ENCODE peak calls at places on chromosomes 1 and 21, in eight cellular contexts. Z, A, C, N, R, T, X and P are unnamed samples.

GRCh38 chr1:2022063-2022770 is 3.1 kb downstream of the GABRD start:
- DNase-seq in Z (no peak), A (no peak), C (no peak), N (no peak), R (no peak), T (no peak), X (no peak), P (no peak)

GRCh38 chr21:37970548-37970947 is 54.3 kb upstream of the KCNJ6 start:
- DNase-seq in Z (no peak), A (no peak), C (no peak), N (no peak), R (no peak), T (no peak), X (no peak), P (no peak)

GRCh38 chr1:40232444-40232843 is 15.3 kb upstream of the TMCO2 start:
- DNase-seq in Z (peak), A (no peak), C (no peak), N (no peak), R (no peak), T (no peak), X (no peak), P (no peak)

GRCh38 chr1:243732627-243733026 is 117.4 kb downstream of the AKT3 start:
- DNase-seq in Z (no peak), A (no peak), C (no peak), N (no peak), R (no peak), T (no peak), X (no peak), P (no peak)

GRCh38 chr1:55141295-55141893 is 73.8 kb downstream of the USP24 start:
- DNase-seq in Z (no peak), A (no peak), C (no peak), N (no peak), R (no peak), T (no peak), X (peak), P (no peak)

GRCh38 chr1:224542783-224543440 is 73.2 kb upstream of the CNIH3 start:
- DNase-seq in Z (no peak), A (no peak), C (peak), N (no peak), R (no peak), T (no peak), X (peak), P (peak)

GRCh38 chr1:107152332-107152731 is 11.5 kb downstream of the NTNG1 start:
- DNase-seq in Z (no peak), A (no peak), C (no peak), N (no peak), R (no peak), T (no peak), X (no peak), P (no peak)

GRCh38 chr1:214491468-214492120 is 59.8 kb downstream of the PTPN14 start:
- DNase-seq in Z (no peak), A (no peak), C (no peak), N (no peak), R (no peak), T (no peak), X (no peak), P (no peak)

GRCh38 chr1:156747737-156748669 is 3.5 kb downstream of the HDGF start:
- DNase-seq in Z (no peak), A (no peak), C (no peak), N (no peak), R (no peak), T (peak), X (peak), P (no peak)

GRCh38 chr1:160629286-160630210 is 17.3 kb downstream of the SLAMF1 start:
- DNase-seq in Z (peak), A (peak), C (no peak), N (no peak), R (peak), T (no peak), X (no peak), P (no peak)

GRCh38 chr1:199404976-199405375 is 622.5 kb upstream of the NR5A2 start:
- DNase-seq in Z (no peak), A (no peak), C (no peak), N (no peak), R (no peak), T (no peak), X (peak), P (peak)

GRCh38 chr1:229273507-229274232 is 2.8 kb downstream of the RAB4A start:
- DNase-seq in Z (no peak), A (peak), C (peak), N (no peak), R (no peak), T (no peak), X (no peak), P (peak)

GRCh38 chr1:157104598-157105293 is 5.1 kb upstream of the ETV3L start:
- DNase-seq in Z (no peak), A (no peak), C (no peak), N (peak), R (no peak), T (no peak), X (no peak), P (peak)

GRCh38 chr1:97423397-97423796 is 497.4 kb downstream of the DPYD start:
- DNase-seq in Z (no peak), A (no peak), C (no peak), N (no peak), R (no peak), T (no peak), X (no peak), P (no peak)

GRCh38 chr1:183023601-183024351 is 556 bp downstream of the LAMC1 start:
- DNase-seq in Z (peak), A (peak), C (peak), N (peak), R (peak), T (peak), X (peak), P (peak)
- TF ChIP-seq CTCF in Z (peak), A (peak), C (peak), N (peak), R (peak), T (peak), X (peak), P (peak)

GRCh38 chr1:66695121-66695520 is 57.1 kb upstream of the DYNLT5 start:
- DNase-seq in Z (no peak), A (no peak), C (no peak), N (no peak), R (no peak), T (peak), X (no peak), P (no peak)
- H3K4me3 ChIP-seq in Z (no peak), A (no peak), C (no peak), N (no peak), R (no peak), T (no peak), X (no peak), P (no peak)

GRCh38 chr1:216535059-216535458 is 111.8 kb upstream of the USH2A start:
- DNase-seq in Z (no peak), A (no peak), C (no peak), N (no peak), R (no peak), T (no peak), X (no peak), P (no peak)

GRCh38 chr1:216531308-216532239 is 108.3 kb upstream of the USH2A start:
- DNase-seq in Z (peak), A (no peak), C (no peak), N (no peak), R (no peak), T (no peak), X (peak), P (peak)

GRCh38 chr1:216532399-216532798 is 109.2 kb upstream of the USH2A start:
- DNase-seq in Z (no peak), A (no peak), C (no peak), N (no peak), R (no peak), T (no peak), X (no peak), P (no peak)

GRCh38 chr1:216533786-216534185 is 110.5 kb upstream of the USH2A start:
- DNase-seq in Z (no peak), A (no peak), C (no peak), N (no peak), R (no peak), T (no peak), X (no peak), P (no peak)

DNA sequence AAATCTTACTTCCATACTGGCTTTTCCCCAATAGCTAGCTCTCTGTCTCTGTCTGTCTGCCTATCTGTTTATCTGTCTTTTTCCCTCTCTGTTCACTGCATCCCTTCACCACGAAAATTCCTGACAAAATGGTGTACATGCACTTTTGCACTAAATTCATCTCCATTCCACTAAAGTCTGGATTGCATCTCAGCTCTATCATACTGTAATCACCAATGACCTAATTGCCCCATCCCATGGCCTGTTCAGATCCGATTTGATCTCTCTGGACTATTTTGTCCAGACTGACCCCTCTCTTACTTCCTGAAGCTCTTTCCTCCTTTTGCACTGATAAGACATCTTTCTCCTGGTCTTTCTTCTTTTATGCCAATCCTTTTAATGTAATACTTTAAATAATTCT is 112.5 kb upstream of the USH2A start:
- DNase-seq in Z (no peak), A (no peak), C (no peak), N (no peak), R (no peak), T (no peak), X (no peak), P (no peak)
- TF ChIP-seq CTCF in Z (no peak), A (no peak), C (no peak), N (no peak), R (no peak), T (no peak), X (no peak), P (no peak)

DNA sequence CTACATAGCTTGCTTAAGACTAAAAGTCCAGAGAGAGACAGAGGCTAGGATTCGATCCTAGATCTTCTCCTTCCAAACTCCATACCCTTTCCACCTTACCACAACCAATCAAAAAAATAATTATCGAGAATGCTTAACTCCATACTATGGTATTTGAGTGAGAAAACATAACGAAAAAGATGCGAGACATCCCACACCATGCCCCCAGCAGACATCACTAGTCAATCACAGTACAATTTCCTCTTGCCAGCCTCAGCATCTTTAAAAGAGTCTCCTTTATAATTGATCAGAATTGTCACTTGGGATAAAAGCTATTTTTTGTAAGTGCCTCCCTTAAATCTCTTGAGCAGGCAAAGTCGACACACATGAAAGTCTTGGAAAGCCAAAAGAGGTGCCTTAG is 875 bp downstream of the NCF2 start:
- DNase-seq in Z (no peak), A (no peak), C (peak), N (no peak), R (no peak), T (no peak), X (no peak), P (no peak)
- H3K4me3 ChIP-seq in Z (peak), A (peak), C (peak), N (no peak), R (peak), T (no peak), X (no peak), P (no peak)

DNA sequence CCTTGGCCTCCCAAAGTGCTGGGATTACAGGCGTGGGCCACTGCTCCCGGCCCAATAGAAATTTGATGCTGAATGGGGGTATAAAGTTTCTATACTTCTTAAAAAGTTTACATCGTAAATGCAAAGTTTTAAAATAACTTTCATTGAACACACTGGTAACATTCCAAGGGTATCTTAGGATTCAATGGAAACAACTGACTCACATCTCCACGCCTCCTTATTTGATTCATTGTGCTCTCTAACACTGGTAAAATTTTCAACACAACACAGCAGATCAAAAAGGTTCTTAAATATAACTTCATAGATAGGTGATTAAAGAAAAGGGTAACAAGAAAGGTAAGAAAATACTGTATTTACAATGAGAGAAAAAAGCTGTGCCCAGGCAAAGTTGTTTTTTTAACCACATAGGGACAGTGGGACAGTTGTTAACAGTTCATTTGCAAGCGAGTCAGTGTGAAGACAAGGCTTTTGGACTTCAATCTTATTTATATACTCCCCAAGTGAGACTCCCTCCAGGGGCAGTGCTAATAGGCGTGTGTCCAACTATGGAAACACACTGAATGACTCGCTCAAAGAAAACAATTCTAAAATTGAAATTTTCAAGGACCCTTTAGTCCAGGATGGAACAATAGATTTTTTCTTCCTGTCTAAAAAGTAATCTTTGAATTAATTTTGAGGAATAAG is 140.5 kb downstream of the TIAM1 start:
- DNase-seq in Z (no peak), A (no peak), C (no peak), N (no peak), R (no peak), T (no peak), X (no peak), P (peak)
- TF ChIP-seq CTCF in Z (no peak), A (no peak), C (no peak), N (no peak), R (no peak), T (no peak), X (no peak), P (peak)

DNA sequence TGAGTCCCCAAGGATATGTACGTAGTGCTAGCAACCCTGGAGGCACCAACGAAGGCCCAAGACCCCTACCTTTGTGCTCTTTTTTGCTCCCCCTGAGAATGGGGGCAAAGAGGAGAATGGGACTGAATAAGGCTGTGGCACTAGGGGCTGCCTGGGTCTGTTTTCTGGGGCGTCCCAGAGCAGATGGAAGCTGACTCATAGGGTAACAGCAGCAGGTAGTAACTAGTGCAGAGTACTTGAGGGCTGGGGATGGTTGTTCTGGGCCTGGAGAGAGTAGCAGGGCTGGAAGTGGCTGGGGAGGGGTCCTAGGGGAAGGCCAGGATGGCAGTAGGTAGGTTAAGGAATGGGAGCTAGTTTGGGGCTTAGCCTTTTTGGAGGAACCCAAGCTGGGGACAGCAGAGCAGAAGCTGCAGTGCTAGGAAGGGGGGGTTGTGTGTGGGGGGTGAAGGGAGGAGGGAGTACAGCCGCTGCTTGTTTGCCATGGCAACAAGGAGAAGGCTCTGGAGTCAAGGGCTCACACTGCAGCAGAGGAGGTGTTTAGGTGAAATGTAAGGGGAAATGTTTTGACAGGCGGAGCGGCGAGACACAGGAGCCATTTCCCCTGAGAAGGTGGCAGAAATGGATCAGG is 1.8 kb downstream of the NCDN start:
- DNase-seq in Z (no peak), A (no peak), C (no peak), N (no peak), R (no peak), T (no peak), X (no peak), P (no peak)
- H3K4me3 ChIP-seq in Z (no peak), A (no peak), C (no peak), N (peak), R (no peak), T (no peak), X (peak), P (no peak)